ENCODE peak calls at places on chromosome 9, in four cellular contexts. One of them, this sample, is unnamed.

GRCh38 chr9:99851028-99851822 is 29.5 kb downstream of the NR4A3 start:
- DNase-seq in lung: no peak
- DNase-seq in astrocyte: no peak
- DNase-seq in CD8-positive, alpha-beta T cell: peak
- DNase-seq in this sample: no peak

GRCh38 chr9:111348821-111349271 is 18.8 kb upstream of the OR2K2 start:
- DNase-seq in lung: no peak
- DNase-seq in astrocyte: no peak
- DNase-seq in CD8-positive, alpha-beta T cell: no peak
- DNase-seq in this sample: peak

GRCh38 chr9:135815433-135816178 is 91.7 kb downstream of the CAMSAP1 start:
- DNase-seq in lung: no peak
- DNase-seq in astrocyte: no peak
- DNase-seq in CD8-positive, alpha-beta T cell: no peak
- DNase-seq in this sample: peak

GRCh38 chr9:3177362-3177761 is 333.5 kb upstream of the PUM3 start:
- DNase-seq in lung: no peak
- DNase-seq in astrocyte: no peak
- DNase-seq in CD8-positive, alpha-beta T cell: no peak
- DNase-seq in this sample: no peak

GRCh38 chr9:120424248-120424647 is 155.7 kb downstream of the CDK5RAP2 start:
- DNase-seq in lung: no peak
- DNase-seq in astrocyte: no peak
- DNase-seq in CD8-positive, alpha-beta T cell: no peak
- DNase-seq in this sample: no peak

GRCh38 chr9:77017505-77017894 is 2.0 kb upstream of the FOXB2 start:
- DNase-seq in lung: no peak
- DNase-seq in astrocyte: no peak
- DNase-seq in CD8-positive, alpha-beta T cell: no peak
- DNase-seq in this sample: no peak

GRCh38 chr9:21709464-21710058 is 92.9 kb upstream of the MTAP start:
- DNase-seq in lung: peak
- DNase-seq in astrocyte: no peak
- DNase-seq in CD8-positive, alpha-beta T cell: peak
- DNase-seq in this sample: peak

GRCh38 chr9:117555964-117556629 is 141.2 kb upstream of the ASTN2 start:
- DNase-seq in lung: peak
- DNase-seq in astrocyte: no peak
- DNase-seq in CD8-positive, alpha-beta T cell: peak
- DNase-seq in this sample: peak

GRCh38 chr9:133485531-133486260 is 6.8 kb upstream of the SLC2A6 start:
- DNase-seq in lung: no peak
- DNase-seq in astrocyte: no peak
- DNase-seq in CD8-positive, alpha-beta T cell: no peak
- DNase-seq in this sample: no peak

GRCh38 chr9:93642961-93643360 is 66.6 kb downstream of the PHF2 start:
- DNase-seq in lung: no peak
- DNase-seq in astrocyte: peak
- DNase-seq in CD8-positive, alpha-beta T cell: no peak
- DNase-seq in this sample: peak

DNA sequence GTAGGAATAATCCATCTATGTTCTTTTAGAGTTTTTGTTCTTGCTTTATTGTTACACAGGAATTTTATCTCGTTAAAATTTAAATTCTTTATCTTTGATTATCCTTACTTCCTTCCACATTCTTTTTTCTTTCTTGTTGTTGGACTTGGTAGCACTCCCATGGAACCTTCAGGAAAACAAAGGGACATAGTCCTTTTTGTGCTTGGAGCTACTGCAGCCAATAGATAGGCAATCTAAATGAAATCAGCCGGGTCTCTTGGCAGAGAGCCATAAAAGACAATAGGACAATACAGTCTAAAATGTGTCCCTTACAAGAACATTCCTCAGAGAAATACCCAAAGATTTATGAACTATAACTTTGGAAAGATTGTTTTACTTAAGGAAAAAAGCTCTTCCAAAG is 548.1 kb upstream of the C9orf72 start:
- DNase-seq in lung: no peak
- DNase-seq in astrocyte: no peak
- DNase-seq in CD8-positive, alpha-beta T cell: no peak
- DNase-seq in this sample: no peak
- H3K4me3 ChIP-seq in lung: no peak
- H3K4me3 ChIP-seq in astrocyte: no peak
- H3K4me3 ChIP-seq in CD8-positive, alpha-beta T cell: no peak
- H3K4me3 ChIP-seq in this sample: no peak

GRCh38 chr9:127349483-127350127 is 47.4 kb upstream of the SLC2A8 start:
- DNase-seq in lung: no peak
- DNase-seq in astrocyte: no peak
- DNase-seq in CD8-positive, alpha-beta T cell: no peak
- DNase-seq in this sample: no peak

GRCh38 chr9:127347831-127348699 is 48.9 kb upstream of the SLC2A8 start:
- DNase-seq in lung: no peak
- DNase-seq in astrocyte: peak
- DNase-seq in CD8-positive, alpha-beta T cell: no peak
- DNase-seq in this sample: peak

GRCh38 chr9:127344373-127344995 is 52.5 kb upstream of the SLC2A8 start:
- DNase-seq in lung: no peak
- DNase-seq in astrocyte: peak
- DNase-seq in CD8-positive, alpha-beta T cell: no peak
- DNase-seq in this sample: peak

GRCh38 chr9:127345566-127345965 is 51.4 kb upstream of the SLC2A8 start:
- DNase-seq in lung: no peak
- DNase-seq in astrocyte: no peak
- DNase-seq in CD8-positive, alpha-beta T cell: no peak
- DNase-seq in this sample: no peak

GRCh38 chr9:127346584-127346983 is 50.4 kb upstream of the SLC2A8 start:
- DNase-seq in lung: no peak
- DNase-seq in astrocyte: no peak
- DNase-seq in CD8-positive, alpha-beta T cell: no peak
- DNase-seq in this sample: no peak
- TF ChIP-seq CTCF in lung: no peak
- TF ChIP-seq CTCF in astrocyte: no peak
- TF ChIP-seq CTCF in CD8-positive, alpha-beta T cell: no peak
- TF ChIP-seq CTCF in this sample: peak

GRCh38 chr9:14992025-14992424 is 81.8 kb upstream of the FREM1 start:
- DNase-seq in lung: no peak
- DNase-seq in astrocyte: no peak
- DNase-seq in CD8-positive, alpha-beta T cell: no peak
- DNase-seq in this sample: no peak

GRCh38 chr9:14993891-14994554 is 83.8 kb upstream of the FREM1 start:
- DNase-seq in lung: no peak
- DNase-seq in astrocyte: no peak
- DNase-seq in CD8-positive, alpha-beta T cell: no peak
- DNase-seq in this sample: no peak

GRCh38 chr9:14993061-14993800 is 83.0 kb upstream of the FREM1 start:
- DNase-seq in lung: peak
- DNase-seq in astrocyte: peak
- DNase-seq in CD8-positive, alpha-beta T cell: no peak
- DNase-seq in this sample: peak

GRCh38 chr9:14992516-14992915 is 82.3 kb upstream of the FREM1 start:
- DNase-seq in lung: no peak
- DNase-seq in astrocyte: no peak
- DNase-seq in CD8-positive, alpha-beta T cell: no peak
- DNase-seq in this sample: no peak

DNA sequence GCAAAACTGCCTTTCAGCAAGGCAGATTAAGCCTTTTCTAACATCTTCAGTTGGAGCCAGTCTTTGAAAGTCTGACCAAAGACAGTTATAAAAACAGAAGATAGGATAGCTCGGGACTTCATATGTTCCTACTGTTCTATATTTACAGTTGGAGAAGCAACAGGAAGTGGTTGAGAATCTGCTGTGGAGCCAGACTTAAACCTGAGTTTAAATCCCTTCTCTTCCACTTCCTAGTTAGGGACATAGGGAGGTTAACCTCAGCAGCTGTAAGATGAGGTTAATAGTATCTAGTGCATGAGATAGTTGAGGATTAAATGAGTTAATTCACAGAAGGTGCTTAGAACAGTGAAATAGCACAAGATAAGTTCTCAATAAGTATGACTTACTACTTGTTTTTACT is 84.5 kb upstream of the FREM1 start:
- DNase-seq in lung: no peak
- DNase-seq in astrocyte: no peak
- DNase-seq in CD8-positive, alpha-beta T cell: no peak
- DNase-seq in this sample: no peak
- H3K4me3 ChIP-seq in lung: no peak
- H3K4me3 ChIP-seq in astrocyte: no peak
- H3K4me3 ChIP-seq in CD8-positive, alpha-beta T cell: no peak
- H3K4me3 ChIP-seq in this sample: no peak

DNA sequence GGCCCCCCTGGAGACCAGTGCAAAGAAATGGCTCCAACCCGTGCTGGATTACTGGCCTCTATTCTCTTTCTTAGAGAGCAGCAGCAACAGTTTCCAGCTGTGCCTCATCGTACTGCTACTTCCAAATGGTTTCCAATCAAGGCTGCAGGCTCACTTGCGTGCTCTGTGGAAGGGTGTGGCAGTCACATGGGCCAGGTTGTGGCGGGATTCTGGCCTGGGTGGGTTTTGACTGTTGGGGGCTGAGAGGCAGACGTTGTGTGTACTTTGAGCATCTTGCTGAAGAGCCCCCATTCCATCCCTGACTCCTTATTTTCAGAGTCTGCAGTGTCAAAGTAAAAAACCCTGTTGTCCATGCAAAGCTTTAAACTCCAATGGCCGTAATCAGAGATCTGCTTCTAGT is 139.7 kb downstream of the GABBR2 start:
- DNase-seq in lung: no peak
- DNase-seq in astrocyte: no peak
- DNase-seq in CD8-positive, alpha-beta T cell: no peak
- DNase-seq in this sample: no peak
- TF ChIP-seq CTCF in lung: no peak
- TF ChIP-seq CTCF in astrocyte: no peak
- TF ChIP-seq CTCF in CD8-positive, alpha-beta T cell: no peak
- TF ChIP-seq CTCF in this sample: no peak

DNA sequence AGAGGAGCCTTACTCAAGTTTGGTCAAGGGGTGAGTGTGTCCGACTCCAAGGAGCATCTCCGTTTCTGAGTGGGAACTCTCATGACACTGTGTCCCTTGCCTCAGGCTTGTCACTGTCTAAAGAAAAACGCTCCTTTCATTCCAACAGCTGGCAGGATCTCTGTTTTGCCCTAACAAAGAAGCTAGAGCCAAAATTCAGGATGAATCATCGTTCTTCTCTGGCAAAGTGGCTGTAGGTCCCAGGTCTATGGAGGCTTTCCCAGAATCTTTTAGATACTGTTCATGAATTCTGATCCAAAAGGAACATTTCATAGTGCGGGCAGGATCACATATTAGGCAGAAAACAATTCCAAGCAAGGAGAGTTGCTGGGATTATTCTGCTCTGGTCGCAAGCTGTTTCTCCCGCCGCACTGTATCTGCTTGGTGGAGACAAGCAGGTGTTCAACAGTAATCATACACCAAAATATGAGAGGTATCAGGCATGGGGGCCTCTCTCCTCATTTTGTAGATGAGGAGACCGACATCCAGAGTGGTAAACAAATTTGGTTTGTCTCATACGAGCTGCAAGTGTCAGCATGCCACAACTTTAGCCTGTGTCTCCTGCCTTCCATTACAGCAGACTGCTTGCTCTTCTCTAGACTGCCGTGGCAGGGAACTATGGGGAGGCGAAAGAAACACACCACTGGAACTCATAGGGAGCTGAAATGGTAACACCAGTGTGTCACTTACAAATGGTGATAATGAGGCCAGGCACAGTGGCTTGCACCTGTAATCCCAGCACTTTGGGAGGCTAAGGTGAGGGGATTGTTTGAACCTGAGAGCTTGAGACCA is 72.6 kb downstream of the ENTREP1 start:
- DNase-seq in lung: no peak
- DNase-seq in astrocyte: peak
- DNase-seq in CD8-positive, alpha-beta T cell: no peak
- DNase-seq in this sample: no peak
- H3K4me3 ChIP-seq in lung: no peak
- H3K4me3 ChIP-seq in astrocyte: no peak
- H3K4me3 ChIP-seq in CD8-positive, alpha-beta T cell: no peak
- H3K4me3 ChIP-seq in this sample: no peak

GRCh38 chr9:23686896-23687295 is 139.1 kb downstream of the ELAVL2 start:
- DNase-seq in lung: no peak
- DNase-seq in astrocyte: peak
- DNase-seq in CD8-positive, alpha-beta T cell: no peak
- DNase-seq in this sample: no peak
- TF ChIP-seq CTCF in lung: no peak
- TF ChIP-seq CTCF in astrocyte: no peak
- TF ChIP-seq CTCF in CD8-positive, alpha-beta T cell: no peak
- TF ChIP-seq CTCF in this sample: no peak

This sample was measured in choroid plexus epithelial cell.